ENCODE peak calls at places on chromosomes 6 and 20, in seven cellular contexts. X, B, Q, Y, C, E and V are unnamed samples.

GRCh38 chr20:23492292-23492691 is 1.4 kb downstream of the CST8 start:
- ATAC-seq in X (peak), B (peak), Q (no peak), Y (no peak), C (no peak), E (no peak), V (no peak)

GRCh38 chr6:166056637-166057036 is 111.0 kb downstream of the TBXT start:
- ATAC-seq in X (no peak), B (no peak), Q (peak), Y (no peak), C (peak), E (peak), V (peak)

GRCh38 chr6:7909323-7910276 is 988 bp downstream of the TXNDC5 start:
- ATAC-seq in X (peak), B (peak), Q (peak), Y (peak), C (peak), E (peak), V (peak)

GRCh38 chr20:53149184-53149651 is 177.1 kb downstream of the TSHZ2 start:
- ATAC-seq in X (no peak), B (no peak), Q (no peak), Y (no peak), C (no peak), E (no peak), V (no peak)

GRCh38 chr20:63322923-63323253 is 29.9 kb downstream of the COL20A1 start:
- ATAC-seq in X (no peak), B (no peak), Q (no peak), Y (no peak), C (no peak), E (no peak), V (no peak)

GRCh38 chr6:141467881-141468280 is 664.8 kb upstream of the GJE1 start:
- ATAC-seq in X (no peak), B (no peak), Q (no peak), Y (no peak), C (no peak), E (no peak), V (no peak)

GRCh38 chr6:146286976-146287375 is 256.7 kb upstream of the RAB32 start:
- ATAC-seq in X (no peak), B (no peak), Q (no peak), Y (no peak), C (no peak), E (no peak), V (no peak)

GRCh38 chr6:109869398-109870165 is 108.5 kb upstream of the GPR6 start:
- ATAC-seq in X (no peak), B (no peak), Q (no peak), Y (no peak), C (no peak), E (peak), V (no peak)

GRCh38 chr6:7129784-7130569 is 22.2 kb downstream of the RREB1 start:
- ATAC-seq in X (peak), B (peak), Q (peak), Y (peak), C (peak), E (peak), V (peak)

GRCh38 chr6:22737331-22737730 is 168.0 kb downstream of the HDGFL1 start:
- ATAC-seq in X (no peak), B (no peak), Q (peak), Y (peak), C (peak), E (peak), V (no peak)

GRCh38 chr6:12280458-12280857 is 9.7 kb upstream of the EDN1 start:
- ATAC-seq in X (no peak), B (peak), Q (no peak), Y (no peak), C (no peak), E (no peak), V (no peak)

GRCh38 chr6:104404377-104404776 is 455.3 kb downstream of the HACE1 start:
- ATAC-seq in X (no peak), B (no peak), Q (no peak), Y (no peak), C (no peak), E (no peak), V (no peak)

GRCh38 chr6:159913862-159914564 is 23.2 kb downstream of the MAS1 start:
- ATAC-seq in X (no peak), B (no peak), Q (no peak), Y (no peak), C (no peak), E (no peak), V (no peak)

GRCh38 chr6:159915397-159915796 is 24.6 kb downstream of the MAS1 start:
- ATAC-seq in X (no peak), B (no peak), Q (no peak), Y (no peak), C (no peak), E (no peak), V (no peak)

GRCh38 chr6:159913375-159913774 is 22.6 kb downstream of the MAS1 start:
- ATAC-seq in X (no peak), B (no peak), Q (no peak), Y (no peak), C (no peak), E (no peak), V (no peak)

GRCh38 chr6:159916237-159916636 is 25.4 kb downstream of the MAS1 start:
- ATAC-seq in X (no peak), B (no peak), Q (no peak), Y (no peak), C (no peak), E (no peak), V (no peak)

GRCh38 chr6:159914565-159914923 is 23.8 kb downstream of the MAS1 start:
- ATAC-seq in X (no peak), B (no peak), Q (no peak), Y (no peak), C (no peak), E (no peak), V (no peak)
- TF ChIP-seq CTCF in X (no peak), B (no peak), Q (no peak), Y (no peak), C (no peak), E (no peak), V (no peak)

DNA sequence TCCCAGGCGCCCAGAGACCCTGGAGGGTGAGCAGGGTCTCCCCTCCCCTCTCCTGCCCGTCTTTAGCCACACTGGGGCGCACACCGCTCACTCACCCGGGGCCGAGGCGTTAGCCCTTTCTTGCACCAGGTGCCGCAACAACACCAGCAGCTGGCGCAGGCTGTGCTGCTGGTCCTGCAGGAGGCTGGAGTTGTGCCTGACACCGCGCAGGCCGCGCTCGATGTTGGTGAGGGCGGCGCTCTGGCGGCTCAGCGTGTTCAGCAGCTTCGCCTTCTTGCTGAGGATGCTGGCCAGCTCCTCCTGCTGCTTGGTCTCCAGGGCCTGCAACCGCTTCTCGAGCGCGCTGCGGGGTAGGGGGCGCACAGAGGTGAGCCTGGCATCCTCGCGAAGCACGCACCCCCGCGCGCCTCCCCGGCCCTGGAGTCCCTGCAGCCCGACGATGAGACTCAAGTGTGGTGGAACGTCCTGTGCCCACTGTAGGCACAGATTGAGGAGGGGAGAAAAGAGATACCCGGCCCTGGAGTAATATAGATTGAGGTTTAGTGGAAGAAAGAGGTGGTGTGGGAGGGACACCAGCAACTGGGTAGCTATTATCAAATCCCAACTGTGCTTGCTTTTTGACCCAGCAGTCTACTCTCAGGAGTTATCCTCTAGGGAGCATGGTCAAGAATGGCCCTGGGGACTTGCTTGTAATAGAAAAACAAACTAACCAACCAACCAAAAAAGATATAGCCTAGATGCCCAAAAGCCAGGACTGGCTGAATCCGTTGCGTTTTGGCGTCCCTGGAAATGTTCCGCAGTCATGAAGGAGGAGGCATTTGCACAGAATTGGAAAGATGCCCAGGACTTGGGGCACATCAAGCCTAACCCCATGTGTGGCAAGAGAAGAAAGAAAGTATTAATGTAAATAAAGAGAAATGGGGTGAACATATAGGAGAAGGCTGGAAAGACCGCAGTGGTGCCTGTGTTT is 30.9 kb downstream of the ANGPT4 start:
- ATAC-seq in X (peak), B (no peak), Q (peak), Y (no peak), C (no peak), E (peak), V (no peak)
- TF ChIP-seq CTCF in X (no peak), B (no peak), Q (no peak), Y (no peak), C (no peak), E (no peak), V (peak)

GRCh38 chr20:34709044-34709835 is 5.1 kb downstream of the TP53INP2 start:
- ATAC-seq in X (peak), B (peak), Q (peak), Y (peak), C (peak), E (peak), V (peak)

GRCh38 chr20:34710861-34711574 is 6.9 kb downstream of the TP53INP2 start:
- ATAC-seq in X (no peak), B (no peak), Q (no peak), Y (no peak), C (no peak), E (no peak), V (no peak)

GRCh38 chr20:34710568-34710839 is 6.4 kb downstream of the TP53INP2 start:
- ATAC-seq in X (no peak), B (no peak), Q (no peak), Y (no peak), C (no peak), E (no peak), V (no peak)

GRCh38 chr20:34708621-34709043 is 4.5 kb downstream of the TP53INP2 start:
- ATAC-seq in X (peak), B (peak), Q (no peak), Y (no peak), C (no peak), E (peak), V (no peak)

GRCh38 chr20:34709836-34710567 is 5.9 kb downstream of the TP53INP2 start:
- ATAC-seq in X (peak), B (peak), Q (peak), Y (peak), C (peak), E (peak), V (peak)
- TF ChIP-seq CTCF in X (no peak), B (peak), Q (peak), Y (no peak), C (no peak), E (no peak), V (no peak)

GRCh38 chr6:10837997-10838793 is at the start of gene MAK:
- ATAC-seq in X (peak), B (peak), Q (peak), Y (peak), C (peak), E (peak), V (peak)
- TF ChIP-seq CTCF in X (no peak), B (no peak), Q (no peak), Y (no peak), C (no peak), E (no peak), V (no peak)

GRCh38 chr20:58028123-58028522 is 200.3 kb downstream of the ANKRD60 start:
- ATAC-seq in X (no peak), B (no peak), Q (no peak), Y (no peak), C (peak), E (no peak), V (no peak)
- TF ChIP-seq CTCF in X (peak), B (no peak), Q (peak), Y (peak), C (no peak), E (no peak), V (peak)

GRCh38 chr6:4788953-4789584 is 12.9 kb downstream of the CDYL start:
- ATAC-seq in X (no peak), B (peak), Q (no peak), Y (no peak), C (peak), E (no peak), V (no peak)
- TF ChIP-seq CTCF in X (no peak), B (no peak), Q (no peak), Y (no peak), C (no peak), E (no peak), V (no peak)

DNA sequence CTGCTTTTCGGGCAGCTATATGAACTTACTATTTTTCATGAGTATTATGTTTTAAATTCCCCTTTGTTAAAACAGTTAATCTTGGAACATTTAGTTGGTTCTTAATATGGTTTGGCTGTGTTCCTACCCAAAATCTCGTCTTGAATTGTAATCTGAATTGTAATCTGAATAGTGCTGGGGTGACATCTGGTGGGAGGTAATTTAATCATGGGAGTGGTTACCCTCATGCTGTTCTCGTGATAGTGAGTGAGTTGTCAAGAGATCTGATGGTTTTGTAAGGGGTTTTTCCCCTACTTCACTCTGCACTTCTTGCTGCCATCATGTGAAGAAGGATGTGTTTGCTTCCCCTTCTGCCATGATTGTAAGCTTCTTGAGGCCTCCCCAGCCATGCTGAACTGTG is 305.4 kb upstream of the MAP3K7 start:
- ATAC-seq in X (no peak), B (no peak), Q (no peak), Y (no peak), C (no peak), E (no peak), V (no peak)
- TF ChIP-seq CTCF in X (no peak), B (no peak), Q (no peak), Y (no peak), C (no peak), E (no peak), V (no peak)

DNA sequence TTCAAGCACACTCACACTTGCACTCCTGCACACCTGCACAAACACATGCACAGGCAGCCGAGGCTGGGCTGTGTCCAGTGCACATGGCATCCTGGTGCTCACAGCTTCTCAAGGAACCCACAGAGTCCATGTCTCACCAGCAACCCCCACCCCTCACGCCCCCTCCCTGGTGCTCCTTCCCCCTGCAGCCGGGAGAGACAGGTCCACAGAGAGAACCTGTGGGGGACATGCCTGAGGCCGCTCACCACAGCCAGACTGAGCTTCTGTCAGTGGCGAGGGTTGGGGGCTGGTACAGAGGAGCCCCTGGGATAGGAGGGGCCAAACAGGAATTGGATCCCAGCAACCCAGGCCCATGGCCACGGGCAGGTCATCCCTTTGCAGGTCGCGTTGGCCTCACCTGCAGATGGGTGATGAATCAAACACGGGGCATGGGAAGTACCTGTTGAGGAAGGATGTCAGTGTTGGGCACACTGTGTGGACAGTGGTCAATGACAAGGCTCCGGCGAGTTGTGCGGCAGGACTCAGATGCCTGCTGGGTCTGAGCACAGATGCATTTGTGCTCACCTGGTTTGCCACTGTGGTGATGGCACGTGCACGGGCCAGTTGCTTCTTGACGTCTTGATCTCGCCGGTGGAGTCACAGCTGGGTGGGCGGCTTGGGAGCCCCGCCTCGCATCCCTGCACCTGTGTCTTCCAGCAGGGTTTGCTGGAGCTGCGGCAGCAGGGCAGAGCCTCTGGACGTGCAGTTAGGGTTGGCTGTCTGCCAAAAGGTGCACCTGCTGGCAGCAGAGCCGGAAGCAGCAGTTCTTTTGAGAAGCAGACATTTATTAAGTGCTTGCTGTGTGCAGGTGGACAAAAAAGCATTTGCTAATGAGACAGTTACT is 113.0 kb downstream of the ERMARD start:
- ATAC-seq in X (no peak), B (no peak), Q (no peak), Y (no peak), C (peak), E (no peak), V (no peak)
- TF ChIP-seq CTCF in X (no peak), B (no peak), Q (no peak), Y (no peak), C (no peak), E (no peak), V (no peak)

DNA sequence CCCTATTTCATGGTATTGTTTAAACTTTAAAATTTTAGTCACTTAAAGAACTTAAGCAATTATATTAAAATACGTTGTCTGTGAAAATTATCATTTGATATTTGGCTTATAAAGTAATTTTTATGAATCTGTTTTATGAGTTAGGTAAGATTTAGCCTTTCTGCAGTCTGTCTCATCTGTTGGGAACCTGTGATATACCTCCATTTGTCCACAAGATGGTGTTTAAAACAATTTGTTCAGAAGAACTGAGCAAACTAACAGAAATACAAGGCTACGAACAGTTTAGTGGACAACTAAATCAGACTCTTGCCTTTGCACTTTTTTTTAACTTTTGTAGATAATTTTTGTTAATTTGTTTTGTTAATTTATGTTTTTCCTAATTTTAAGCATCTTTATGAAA is 92.4 kb downstream of the COL9A1 start:
- ATAC-seq in X (no peak), B (peak), Q (no peak), Y (no peak), C (no peak), E (no peak), V (no peak)
- TF ChIP-seq CTCF in X (no peak), B (peak), Q (no peak), Y (peak), C (no peak), E (no peak), V (peak)